ENCODE peak calls at places on chromosomes 4 and X, in six cellular contexts. H is AG04449; X is HFFc6; G is CD8-positive, alpha-beta T cell; V is MCF 10A; D is type B pancreatic cell. Y is an unnamed sample.
A peak's percentile ranks its signal among the peaks of the same experiment; 100 is the strongest.

GRCh38 chr4:154626793-154627484 is 14.5 kb upstream of the FGG start:
- DNase-seq in H (no peak), G (peak; percentile 19), V (peak; percentile 83), X (no peak), D (peak; percentile 77), Y (peak; percentile 46)

GRCh38 chr4:125489952-125490690 is 175.4 kb downstream of the FAT4 start:
- DNase-seq in X (no peak), V (no peak), H (no peak), D (no peak), G (no peak), Y (no peak)

GRCh38 chr4:94452476-94453300 is 946 bp downstream of the PDLIM5 start:
- DNase-seq in D (peak; percentile 72), V (peak; percentile 95), H (no peak), G (peak; percentile 12), X (peak; percentile 77), Y (no peak)

GRCh38 chr4:54433686-54434085 is 204.6 kb downstream of the PDGFRA start:
- DNase-seq in X (peak; percentile 3), V (peak; percentile 33), G (no peak), H (no peak), D (no peak), Y (no peak)

GRCh38 chr4:116055857-116056827 is 942.7 kb upstream of the NDST4 start:
- DNase-seq in G (no peak), V (peak; percentile 36), H (no peak), X (no peak), D (no peak), Y (no peak)

GRCh38 chr4:180973894-180974293 is 1269.3 kb upstream of the TENM3 start:
- DNase-seq in D (no peak), G (no peak), X (no peak), V (no peak), H (no peak), Y (no peak)

GRCh38 chr4:184911310-184911709 is 85.5 kb upstream of the ACSL1 start:
- DNase-seq in X (peak; percentile 24), G (no peak), D (no peak), H (no peak), V (peak; percentile 93), Y (no peak)

GRCh38 chr4:168607215-168607614 is 110.4 kb downstream of the PALLD start:
- DNase-seq in V (no peak), D (no peak), G (no peak), X (no peak), H (no peak), Y (no peak)

GRCh38 chr4:118395057-118395679 is 42.4 kb upstream of the PRSS12 start:
- DNase-seq in V (no peak), X (no peak), G (no peak), H (no peak), D (no peak), Y (no peak)

GRCh38 chr4:118398226-118399090 is 45.7 kb upstream of the PRSS12 start:
- DNase-seq in V (peak; percentile 6), D (no peak), H (no peak), X (no peak), G (no peak), Y (no peak)

GRCh38 chr4:118396881-118397666 is 44.3 kb upstream of the PRSS12 start:
- DNase-seq in X (no peak), G (no peak), V (peak; percentile 67), D (no peak), H (no peak), Y (no peak)

GRCh38 chr4:118400362-118400761 is 47.6 kb upstream of the PRSS12 start:
- DNase-seq in D (no peak), G (no peak), X (no peak), H (no peak), V (no peak), Y (no peak)
- TF ChIP-seq CTCF in D (no peak), G (no peak), X (no peak), H (no peak), V (no peak), Y (no peak)

DNA sequence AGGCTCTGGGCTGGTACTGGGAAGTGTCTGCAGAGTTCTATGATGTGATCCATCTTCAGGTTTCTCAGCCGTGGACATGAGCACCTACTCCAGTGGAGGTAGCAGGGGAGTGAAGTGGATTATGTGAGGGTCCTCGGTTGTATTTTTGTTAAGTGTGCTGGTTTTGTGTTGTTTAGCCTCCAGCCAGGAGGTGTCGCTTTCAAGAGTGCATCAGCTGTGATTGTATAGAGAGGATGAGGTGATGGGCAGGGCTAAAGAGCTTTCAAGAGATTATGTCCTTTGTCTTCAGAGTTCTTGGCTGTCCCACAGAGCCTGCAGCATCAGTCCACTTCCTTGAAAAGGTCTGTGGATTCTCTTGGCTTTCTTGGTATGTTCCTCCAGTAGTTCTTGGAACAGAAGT is 256.6 kb downstream of the STK32B start:
- DNase-seq in V (no peak), G (no peak), X (no peak), D (no peak), H (no peak), Y (no peak)
- TF ChIP-seq CTCF in V (no peak), G (no peak), X (no peak), D (no peak), H (no peak), Y (no peak)

GRCh38 chrX:68647156-68647957 is at the start of gene STARD8:
- DNase-seq in X (peak; percentile 60), G (no peak), D (no peak), H (no peak), V (peak; percentile 67), Y (no peak)
- TF ChIP-seq CTCF in X (peak; percentile 18), G (no peak), D (no peak), H (no peak), V (no peak), Y (no peak)

DNA sequence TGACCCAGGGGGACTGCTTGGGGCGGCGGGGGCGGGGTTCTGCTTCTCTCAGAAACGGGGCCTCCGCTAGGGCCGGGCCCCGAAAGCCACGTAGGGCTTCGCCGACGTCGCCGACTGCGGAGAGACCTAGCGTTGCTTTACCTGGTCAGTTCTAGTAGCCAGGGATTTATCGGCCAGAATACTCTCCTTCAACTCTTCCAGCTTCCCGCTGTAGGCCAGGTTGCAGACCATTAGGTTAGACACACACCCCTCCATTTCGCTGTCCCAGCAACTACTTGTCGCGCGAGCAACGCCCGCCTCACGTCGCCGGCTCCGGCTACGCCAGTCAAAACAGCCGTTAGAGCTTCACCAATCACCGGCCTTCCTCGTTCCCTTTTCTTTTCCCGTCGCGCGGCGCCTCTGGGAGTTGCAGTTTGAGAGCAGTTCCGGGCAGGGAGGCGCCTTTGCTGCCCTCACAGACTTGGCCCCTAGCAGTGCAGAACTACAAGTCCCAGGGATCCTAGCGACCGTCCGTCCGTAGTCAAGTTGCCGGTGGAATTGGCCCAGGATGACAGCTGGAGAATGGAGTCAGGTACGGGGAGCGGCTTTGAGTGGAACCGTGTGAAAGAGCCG is at the start of the genes ATG4A and PSMD10:
- DNase-seq in G (peak; percentile 87), H (peak; percentile 72), X (peak; percentile 95), V (peak; percentile 96), D (peak; percentile 96), Y (peak; percentile 69)
- TF ChIP-seq CTCF in G (no peak), H (no peak), X (no peak), V (no peak), D (peak; percentile 38), Y (no peak)

Y was measured in activated B cell treated with CpG ODN at 0.5 μM for 24 hours.